ENCODE peak calls at places on chromosomes 1 and 21, in four cellular contexts. One of them, this sample, is unnamed. For H3K9me3 and H3K4me1, the result is how much of the 10 kb centered on the place peaks cover.

GRCh38 chr1:151655362-151655761 is 43.5 kb downstream of the SNX27 start:
- DNase-seq in lower lobe of right lung: no peak
- DNase-seq in mesenchymal stem cell: no peak
- DNase-seq in neural progenitor cell: no peak
- DNase-seq in this sample: no peak

GRCh38 chr1:179058343-179059184 is 23.3 kb upstream of the TOR3A start:
- DNase-seq in mesenchymal stem cell: no peak
- DNase-seq in neural progenitor cell: no peak
- DNase-seq in lower lobe of right lung: no peak
- DNase-seq in this sample: no peak

GRCh38 chr21:33644383-33645074 is 2.2 kb downstream of the ITSN1 start:
- DNase-seq in lower lobe of right lung: no peak
- DNase-seq in neural progenitor cell: peak
- DNase-seq in mesenchymal stem cell: peak
- DNase-seq in this sample: no peak

GRCh38 chr1:29310616-29311180 is 74.4 kb downstream of the PTPRU start:
- DNase-seq in neural progenitor cell: no peak
- DNase-seq in lower lobe of right lung: peak
- DNase-seq in mesenchymal stem cell: no peak
- DNase-seq in this sample: no peak

GRCh38 chr1:235556807-235557206 is 52.6 kb upstream of the B3GALNT2 start:
- DNase-seq in mesenchymal stem cell: no peak
- DNase-seq in neural progenitor cell: no peak
- DNase-seq in lower lobe of right lung: no peak
- DNase-seq in this sample: no peak

GRCh38 chr1:21653744-21654100 is 15.4 kb downstream of the RAP1GAP start:
- DNase-seq in lower lobe of right lung: no peak
- DNase-seq in mesenchymal stem cell: no peak
- DNase-seq in neural progenitor cell: no peak
- DNase-seq in this sample: peak

GRCh38 chr1:230356190-230356589 is 69.9 kb downstream of the PGBD5 start:
- DNase-seq in mesenchymal stem cell: no peak
- DNase-seq in neural progenitor cell: no peak
- DNase-seq in lower lobe of right lung: no peak
- DNase-seq in this sample: no peak

GRCh38 chr1:168760241-168760640 is 31.2 kb upstream of the DPT start:
- DNase-seq in lower lobe of right lung: no peak
- DNase-seq in neural progenitor cell: no peak
- DNase-seq in mesenchymal stem cell: no peak
- DNase-seq in this sample: no peak

GRCh38 chr1:210477328-210477924 is 148.7 kb downstream of the HHAT start:
- DNase-seq in lower lobe of right lung: no peak
- DNase-seq in mesenchymal stem cell: no peak
- DNase-seq in neural progenitor cell: no peak
- DNase-seq in this sample: no peak

GRCh38 chr1:80731241-80731894 is 1069.4 kb upstream of the ADGRL2 start:
- DNase-seq in neural progenitor cell: no peak
- DNase-seq in lower lobe of right lung: no peak
- DNase-seq in mesenchymal stem cell: no peak
- DNase-seq in this sample: no peak

GRCh38 chr1:184970691-184971161 is 3.6 kb downstream of the NIBAN1 start:
- DNase-seq in neural progenitor cell: no peak
- DNase-seq in mesenchymal stem cell: peak
- DNase-seq in lower lobe of right lung: no peak
- DNase-seq in this sample: peak

GRCh38 chr1:44151332-44151731 is 9.9 kb upstream of the KLF18 start:
- DNase-seq in lower lobe of right lung: no peak
- DNase-seq in mesenchymal stem cell: no peak
- DNase-seq in neural progenitor cell: no peak
- DNase-seq in this sample: no peak

GRCh38 chr1:1250828-1251284 is 4.3 kb upstream of the C1QTNF12 start:
- DNase-seq in mesenchymal stem cell: no peak
- DNase-seq in lower lobe of right lung: no peak
- DNase-seq in neural progenitor cell: no peak
- DNase-seq in this sample: no peak

GRCh38 chr1:171484760-171485374 is 463 bp upstream of the PRRC2C start:
- DNase-seq in neural progenitor cell: no peak
- DNase-seq in mesenchymal stem cell: no peak
- DNase-seq in lower lobe of right lung: no peak
- DNase-seq in this sample: no peak

GRCh38 chr1:89708727-89709375 is 75.9 kb downstream of the LRRC8C start:
- DNase-seq in lower lobe of right lung: no peak
- DNase-seq in mesenchymal stem cell: no peak
- DNase-seq in neural progenitor cell: peak
- DNase-seq in this sample: no peak

GRCh38 chr1:99599678-99600175 is 46.2 kb upstream of the PALMD start:
- DNase-seq in mesenchymal stem cell: peak
- DNase-seq in lower lobe of right lung: no peak
- DNase-seq in neural progenitor cell: no peak
- DNase-seq in this sample: peak

GRCh38 chr1:230156068-230156467 is 89.0 kb downstream of the GALNT2 start:
- DNase-seq in lower lobe of right lung: no peak
- DNase-seq in neural progenitor cell: no peak
- DNase-seq in mesenchymal stem cell: no peak
- DNase-seq in this sample: no peak

GRCh38 chr1:32321712-32322291 is 14.2 kb downstream of the MARCKSL1 start:
- DNase-seq in lower lobe of right lung: no peak
- DNase-seq in neural progenitor cell: no peak
- DNase-seq in mesenchymal stem cell: no peak
- DNase-seq in this sample: no peak

GRCh38 chr1:225999912-226000337 is 782 bp upstream of the SDE2 start:
- DNase-seq in neural progenitor cell: no peak
- DNase-seq in lower lobe of right lung: no peak
- DNase-seq in mesenchymal stem cell: peak
- DNase-seq in this sample: no peak

GRCh38 chr1:41803656-41804055 is 115.1 kb downstream of the HIVEP3 start:
- DNase-seq in lower lobe of right lung: no peak
- DNase-seq in neural progenitor cell: no peak
- DNase-seq in mesenchymal stem cell: no peak
- DNase-seq in this sample: no peak

GRCh38 chr1:146032613-146033219 is 11.2 kb upstream of the HJV start:
- DNase-seq in mesenchymal stem cell: peak
- DNase-seq in lower lobe of right lung: no peak
- DNase-seq in neural progenitor cell: peak
- DNase-seq in this sample: peak

GRCh38 chr1:55670331-55671082 is 455.3 kb upstream of the USP24 start:
- DNase-seq in neural progenitor cell: no peak
- DNase-seq in lower lobe of right lung: no peak
- DNase-seq in mesenchymal stem cell: peak
- DNase-seq in this sample: no peak

GRCh38 chr1:1166642-1167415 is 6.9 kb upstream of the TTLL10 start:
- DNase-seq in mesenchymal stem cell: no peak
- DNase-seq in lower lobe of right lung: no peak
- DNase-seq in neural progenitor cell: no peak
- DNase-seq in this sample: no peak

DNA sequence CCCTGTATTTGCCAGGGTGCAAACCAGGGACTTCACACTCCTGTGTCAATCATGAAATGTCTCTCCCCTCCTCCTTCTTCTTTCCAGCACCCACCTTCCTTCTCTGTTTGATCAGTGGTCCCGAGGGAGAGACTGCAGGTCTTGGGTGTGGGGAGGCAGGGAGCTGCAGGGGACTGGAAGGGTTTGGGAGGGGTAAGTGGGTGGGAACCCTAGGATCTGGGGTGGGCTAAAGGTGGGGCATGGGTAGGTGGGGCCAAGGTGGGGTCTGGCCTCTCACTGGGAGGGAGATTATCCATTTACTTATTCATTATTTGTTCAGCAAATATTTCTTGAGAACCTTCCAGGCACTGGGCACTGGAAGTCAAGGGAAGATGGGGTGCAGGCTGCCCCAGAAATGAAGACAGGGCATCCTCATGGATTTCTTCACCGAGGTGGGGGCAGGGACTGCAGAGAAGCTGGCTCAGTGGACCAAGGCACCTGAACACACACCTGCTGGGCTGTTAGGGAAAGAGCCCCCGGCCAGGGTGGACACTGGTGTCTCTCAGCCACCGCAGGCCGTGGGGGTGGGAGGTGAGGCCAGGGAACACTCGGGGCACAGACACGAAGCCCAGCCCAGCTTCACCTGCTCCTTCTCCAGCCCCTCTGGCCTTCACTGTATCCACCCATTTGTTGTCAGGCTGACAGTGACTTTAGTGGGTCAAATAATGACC is 193.9 kb upstream of the C1orf174 start:
- DNase-seq in neural progenitor cell: no peak
- DNase-seq in lower lobe of right lung: no peak
- DNase-seq in mesenchymal stem cell: no peak
- DNase-seq in this sample: no peak
- H3K9me3 ChIP-seq in neural progenitor cell: under half
- H3K9me3 ChIP-seq in lower lobe of right lung: under half
- H3K9me3 ChIP-seq in mesenchymal stem cell: under half
- H3K9me3 ChIP-seq in this sample: under half

GRCh38 chr1:119764220-119764619 is 4.5 kb downstream of the HMGCS2 start:
- DNase-seq in neural progenitor cell: no peak
- DNase-seq in mesenchymal stem cell: no peak
- DNase-seq in lower lobe of right lung: no peak
- DNase-seq in this sample: no peak
- H3K4me1 ChIP-seq in neural progenitor cell: under half
- H3K4me1 ChIP-seq in mesenchymal stem cell: under half
- H3K4me1 ChIP-seq in lower lobe of right lung: under half
- H3K4me1 ChIP-seq in this sample: under half

GRCh38 chr21:14841511-14842472 is 223.0 kb downstream of the NRIP1 start:
- DNase-seq in mesenchymal stem cell: no peak
- DNase-seq in lower lobe of right lung: no peak
- DNase-seq in neural progenitor cell: no peak
- DNase-seq in this sample: no peak

GRCh38 chr21:14838400-14838799 is 226.4 kb downstream of the NRIP1 start:
- DNase-seq in mesenchymal stem cell: peak
- DNase-seq in lower lobe of right lung: no peak
- DNase-seq in neural progenitor cell: peak
- DNase-seq in this sample: no peak

GRCh38 chr21:14842641-14843040 is 222.2 kb downstream of the NRIP1 start:
- DNase-seq in neural progenitor cell: no peak
- DNase-seq in mesenchymal stem cell: no peak
- DNase-seq in lower lobe of right lung: no peak
- DNase-seq in this sample: no peak

GRCh38 chr21:14846619-14847018 is 218.2 kb downstream of the NRIP1 start:
- DNase-seq in mesenchymal stem cell: no peak
- DNase-seq in lower lobe of right lung: no peak
- DNase-seq in neural progenitor cell: no peak
- DNase-seq in this sample: no peak

DNA sequence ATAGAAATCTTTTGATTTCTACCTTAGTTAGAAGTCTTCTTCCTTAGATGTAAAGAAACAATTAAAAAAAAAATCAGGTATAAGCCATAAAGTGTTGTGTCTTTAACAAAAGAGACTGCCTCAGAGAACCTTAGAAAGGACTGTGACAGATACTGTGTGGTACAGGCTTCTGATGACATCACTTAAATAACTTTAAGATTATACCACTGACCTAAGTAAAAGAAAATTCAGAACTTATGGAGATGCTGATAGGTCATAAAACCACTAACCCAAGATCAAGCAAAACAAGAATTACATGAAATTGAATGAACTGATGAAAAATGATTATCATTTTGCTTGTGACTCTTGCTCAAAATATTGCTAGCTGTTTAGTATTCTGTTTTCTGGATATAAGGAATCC is 220.8 kb downstream of the NRIP1 start:
- DNase-seq in mesenchymal stem cell: no peak
- DNase-seq in neural progenitor cell: no peak
- DNase-seq in lower lobe of right lung: no peak
- DNase-seq in this sample: no peak
- H3K9me3 ChIP-seq in mesenchymal stem cell: under half
- H3K9me3 ChIP-seq in neural progenitor cell: under half
- H3K9me3 ChIP-seq in lower lobe of right lung: under half
- H3K9me3 ChIP-seq in this sample: under half

DNA sequence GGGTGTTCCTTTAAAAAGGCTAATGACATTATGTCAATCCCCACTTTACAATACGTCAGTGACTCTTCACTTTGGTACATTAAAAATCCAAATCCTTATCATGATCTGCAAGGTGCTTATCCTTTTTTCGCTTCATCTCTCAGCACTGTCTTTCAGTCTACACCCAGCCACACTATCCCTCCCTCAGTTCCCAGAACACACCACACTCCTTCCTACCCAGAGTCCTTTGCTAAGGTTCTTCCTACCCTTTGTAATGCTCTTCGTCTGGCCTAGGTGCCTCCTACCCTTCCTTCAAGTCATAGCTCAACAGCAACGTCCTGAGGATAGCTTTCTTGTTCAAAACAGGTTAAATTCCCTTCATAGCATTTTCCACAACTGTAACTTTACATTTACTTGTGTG is 152.6 kb downstream of the RERE start:
- DNase-seq in neural progenitor cell: no peak
- DNase-seq in lower lobe of right lung: no peak
- DNase-seq in mesenchymal stem cell: no peak
- DNase-seq in this sample: no peak
- H3K4me1 ChIP-seq in neural progenitor cell: under half
- H3K4me1 ChIP-seq in lower lobe of right lung: half or more
- H3K4me1 ChIP-seq in mesenchymal stem cell: under half
- H3K4me1 ChIP-seq in this sample: under half

DNA sequence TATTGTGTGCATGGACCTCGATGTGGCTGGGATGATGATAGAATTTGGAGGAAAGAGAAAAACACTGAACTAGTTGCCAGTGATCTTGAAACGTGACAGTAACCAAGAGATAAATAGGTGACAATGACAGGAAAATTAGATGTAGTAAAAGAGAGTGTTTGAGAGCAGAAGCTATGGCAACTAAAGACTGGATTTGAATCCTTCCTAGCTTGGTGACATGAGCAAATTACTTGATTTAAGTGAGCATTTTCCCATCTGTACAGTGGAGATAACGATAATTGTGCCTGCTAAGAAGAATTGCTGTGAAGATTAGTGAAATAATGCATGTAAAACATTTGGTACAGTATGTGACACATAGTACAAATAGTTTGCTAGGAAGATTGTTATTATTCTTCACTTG is 12.7 kb downstream of the TTC3 start:
- DNase-seq in neural progenitor cell: no peak
- DNase-seq in lower lobe of right lung: no peak
- DNase-seq in mesenchymal stem cell: no peak
- DNase-seq in this sample: no peak
- H3K9me3 ChIP-seq in neural progenitor cell: under half
- H3K9me3 ChIP-seq in lower lobe of right lung: under half
- H3K9me3 ChIP-seq in mesenchymal stem cell: under half
- H3K9me3 ChIP-seq in this sample: under half

DNA sequence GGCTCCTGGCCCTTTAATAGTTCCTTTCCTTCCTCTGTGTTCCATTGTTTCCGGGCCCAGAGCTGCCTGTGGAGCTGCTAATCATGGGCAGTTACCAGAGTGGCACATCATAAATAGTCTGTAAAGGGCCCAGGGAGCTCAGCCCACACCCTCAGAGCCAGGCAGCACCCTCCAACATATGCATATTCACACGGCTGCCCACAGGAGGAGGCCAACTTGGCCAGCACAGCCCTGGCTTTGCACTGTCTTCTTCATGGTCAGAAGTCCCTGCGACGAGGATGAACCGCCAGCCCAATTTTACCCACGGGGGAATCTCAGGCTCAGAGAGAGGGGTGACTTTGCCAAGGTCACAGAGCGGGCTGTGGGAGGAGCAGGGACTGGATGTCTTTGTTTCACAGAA is 172.5 kb downstream of the TRABD2B start:
- DNase-seq in neural progenitor cell: no peak
- DNase-seq in mesenchymal stem cell: no peak
- DNase-seq in lower lobe of right lung: no peak
- DNase-seq in this sample: no peak
- H3K4me1 ChIP-seq in neural progenitor cell: under half
- H3K4me1 ChIP-seq in mesenchymal stem cell: under half
- H3K4me1 ChIP-seq in lower lobe of right lung: under half
- H3K4me1 ChIP-seq in this sample: under half